ENCODE peak calls at places on chromosomes 16 and 17, in nine cellular contexts. One of them, this sample, is unnamed.
A peak's percentile ranks its signal among the peaks of the same experiment; 100 is the strongest.

GRCh38 chr17:56601613-56602012 is 8.1 kb downstream of the NOG start:
- DNase-seq in naive thymus-derived CD8-positive, alpha-beta T cell: no peak
- DNase-seq in epithelial cell of proximal tubule: no peak
- DNase-seq in glutamatergic neuron: no peak
- DNase-seq in cardiac muscle cell: no peak
- DNase-seq in SW480: no peak
- DNase-seq in NCI-H1417: no peak
- DNase-seq in omental fat pad: no peak
- DNase-seq in stimulated activated CD4-positive, alpha-beta T cell treated with anti-CD3 and anti-CD28 coated beads, Interleukin-2, amount 100 ng/mL, for 24 hours: no peak
- DNase-seq in this sample: no peak

GRCh38 chr17:419073-419735 is 66.6 kb upstream of the RPH3AL start:
- DNase-seq in naive thymus-derived CD8-positive, alpha-beta T cell: peak; percentile 85
- DNase-seq in epithelial cell of proximal tubule: no peak
- DNase-seq in glutamatergic neuron: no peak
- DNase-seq in cardiac muscle cell: no peak
- DNase-seq in SW480: no peak
- DNase-seq in NCI-H1417: no peak
- DNase-seq in omental fat pad: no peak
- DNase-seq in stimulated activated CD4-positive, alpha-beta T cell treated with anti-CD3 and anti-CD28 coated beads, Interleukin-2, amount 100 ng/mL, for 24 hours: no peak
- DNase-seq in this sample: peak; percentile 32

GRCh38 chr17:43530303-43531081 is 15.6 kb downstream of the ETV4 start:
- DNase-seq in naive thymus-derived CD8-positive, alpha-beta T cell: no peak
- DNase-seq in epithelial cell of proximal tubule: no peak
- DNase-seq in glutamatergic neuron: peak; percentile 84
- DNase-seq in cardiac muscle cell: peak; percentile 95
- DNase-seq in SW480: peak; percentile 100
- DNase-seq in NCI-H1417: peak; percentile 92
- DNase-seq in omental fat pad: no peak
- DNase-seq in stimulated activated CD4-positive, alpha-beta T cell treated with anti-CD3 and anti-CD28 coated beads, Interleukin-2, amount 100 ng/mL, for 24 hours: no peak
- DNase-seq in this sample: no peak

GRCh38 chr17:30565073-30565935 is 88.1 kb downstream of the GOSR1 start:
- DNase-seq in naive thymus-derived CD8-positive, alpha-beta T cell: no peak
- DNase-seq in epithelial cell of proximal tubule: no peak
- DNase-seq in glutamatergic neuron: no peak
- DNase-seq in cardiac muscle cell: no peak
- DNase-seq in SW480: no peak
- DNase-seq in NCI-H1417: no peak
- DNase-seq in omental fat pad: no peak
- DNase-seq in stimulated activated CD4-positive, alpha-beta T cell treated with anti-CD3 and anti-CD28 coated beads, Interleukin-2, amount 100 ng/mL, for 24 hours: no peak
- DNase-seq in this sample: no peak

GRCh38 chr17:77497578-77497934 is 356.8 kb downstream of the SEC14L1 start:
- DNase-seq in naive thymus-derived CD8-positive, alpha-beta T cell: no peak
- DNase-seq in epithelial cell of proximal tubule: no peak
- DNase-seq in glutamatergic neuron: no peak
- DNase-seq in cardiac muscle cell: no peak
- DNase-seq in SW480: no peak
- DNase-seq in NCI-H1417: no peak
- DNase-seq in omental fat pad: peak; percentile 4
- DNase-seq in stimulated activated CD4-positive, alpha-beta T cell treated with anti-CD3 and anti-CD28 coated beads, Interleukin-2, amount 100 ng/mL, for 24 hours: no peak
- DNase-seq in this sample: no peak

GRCh38 chr17:72338847-72339790 is 218.3 kb downstream of the SOX9 start:
- DNase-seq in naive thymus-derived CD8-positive, alpha-beta T cell: no peak
- DNase-seq in epithelial cell of proximal tubule: peak; percentile 86
- DNase-seq in glutamatergic neuron: no peak
- DNase-seq in cardiac muscle cell: peak; percentile 95
- DNase-seq in SW480: peak; percentile 94
- DNase-seq in NCI-H1417: no peak
- DNase-seq in omental fat pad: no peak
- DNase-seq in stimulated activated CD4-positive, alpha-beta T cell treated with anti-CD3 and anti-CD28 coated beads, Interleukin-2, amount 100 ng/mL, for 24 hours: no peak
- DNase-seq in this sample: no peak

GRCh38 chr16:20906871-20907255 is 6.3 kb downstream of the LYRM1 start:
- DNase-seq in naive thymus-derived CD8-positive, alpha-beta T cell: no peak
- DNase-seq in epithelial cell of proximal tubule: no peak
- DNase-seq in glutamatergic neuron: no peak
- DNase-seq in cardiac muscle cell: no peak
- DNase-seq in SW480: no peak
- DNase-seq in NCI-H1417: no peak
- DNase-seq in omental fat pad: no peak
- DNase-seq in stimulated activated CD4-positive, alpha-beta T cell treated with anti-CD3 and anti-CD28 coated beads, Interleukin-2, amount 100 ng/mL, for 24 hours: no peak
- DNase-seq in this sample: no peak

GRCh38 chr16:84665359-84665758 is 17.0 kb downstream of the KLHL36 start:
- DNase-seq in naive thymus-derived CD8-positive, alpha-beta T cell: no peak
- DNase-seq in epithelial cell of proximal tubule: no peak
- DNase-seq in glutamatergic neuron: no peak
- DNase-seq in cardiac muscle cell: no peak
- DNase-seq in SW480: no peak
- DNase-seq in NCI-H1417: no peak
- DNase-seq in omental fat pad: no peak
- DNase-seq in stimulated activated CD4-positive, alpha-beta T cell treated with anti-CD3 and anti-CD28 coated beads, Interleukin-2, amount 100 ng/mL, for 24 hours: no peak
- DNase-seq in this sample: no peak

GRCh38 chr16:66476328-66477027 is 49.4 kb downstream of the BEAN1 start:
- DNase-seq in naive thymus-derived CD8-positive, alpha-beta T cell: no peak
- DNase-seq in epithelial cell of proximal tubule: no peak
- DNase-seq in glutamatergic neuron: no peak
- DNase-seq in cardiac muscle cell: peak; percentile 23
- DNase-seq in SW480: peak; percentile 28
- DNase-seq in NCI-H1417: peak; percentile 2
- DNase-seq in omental fat pad: no peak
- DNase-seq in stimulated activated CD4-positive, alpha-beta T cell treated with anti-CD3 and anti-CD28 coated beads, Interleukin-2, amount 100 ng/mL, for 24 hours: peak; percentile 64
- DNase-seq in this sample: no peak

GRCh38 chr16:8998114-8998513 is 34.4 kb upstream of the USP7 start:
- DNase-seq in naive thymus-derived CD8-positive, alpha-beta T cell: no peak
- DNase-seq in epithelial cell of proximal tubule: no peak
- DNase-seq in glutamatergic neuron: no peak
- DNase-seq in cardiac muscle cell: peak; percentile 49
- DNase-seq in SW480: no peak
- DNase-seq in NCI-H1417: no peak
- DNase-seq in omental fat pad: no peak
- DNase-seq in stimulated activated CD4-positive, alpha-beta T cell treated with anti-CD3 and anti-CD28 coated beads, Interleukin-2, amount 100 ng/mL, for 24 hours: no peak
- DNase-seq in this sample: no peak

GRCh38 chr17:46978489-46979022 is 497 bp downstream of the RPRML start:
- DNase-seq in naive thymus-derived CD8-positive, alpha-beta T cell: peak; percentile 16
- DNase-seq in epithelial cell of proximal tubule: no peak
- DNase-seq in glutamatergic neuron: peak; percentile 39
- DNase-seq in cardiac muscle cell: peak; percentile 8
- DNase-seq in SW480: peak; percentile 33
- DNase-seq in NCI-H1417: no peak
- DNase-seq in omental fat pad: no peak
- DNase-seq in stimulated activated CD4-positive, alpha-beta T cell treated with anti-CD3 and anti-CD28 coated beads, Interleukin-2, amount 100 ng/mL, for 24 hours: no peak
- DNase-seq in this sample: no peak